ENCODE peak calls at places on chromosomes 7 and 10, in eight cellular contexts. X is stimulated activated CD8-positive, alpha-beta memory T cell treated with anti-CD3 and anti-CD28 coated beads, Interleukin-15, amount 100 ng/mL, for 24 hours; S is T-cell; I is CD4-positive, alpha-beta T cell; D is iPS DF 6.9; R is colonic mucosa; L is thoracic aorta; Z is OCI-M1. W is an unnamed sample.

GRCh38 chr10:117666131-117666530 is 123.6 kb downstream of the EMX2 start:
- DNase-seq in X (no peak), S (no peak), I (no peak), D (no peak), R (no peak), L (no peak), Z (no peak), W (no peak)

GRCh38 chr10:131186547-131187253 is 124.8 kb downstream of the TCERG1L start:
- DNase-seq in X (no peak), S (no peak), I (no peak), D (no peak), R (no peak), L (no peak), Z (no peak), W (no peak)

GRCh38 chr10:16314259-16314658 is 122.6 kb upstream of the PTER start:
- DNase-seq in X (no peak), S (no peak), I (no peak), D (peak), R (no peak), L (no peak), Z (no peak), W (no peak)

GRCh38 chr7:106623846-106624245 is 37.1 kb downstream of the CCDC71L start:
- DNase-seq in X (no peak), S (no peak), I (no peak), D (no peak), R (no peak), L (no peak), Z (no peak), W (no peak)

GRCh38 chr10:33106767-33107166 is 148.7 kb upstream of the ITGB1 start:
- DNase-seq in X (no peak), S (no peak), I (no peak), D (no peak), R (no peak), L (no peak), Z (no peak), W (no peak)

GRCh38 chr10:131872837-131873375 is 27.9 kb upstream of the PPP2R2D start:
- DNase-seq in X (no peak), S (no peak), I (no peak), D (no peak), R (no peak), L (no peak), Z (no peak), W (no peak)

GRCh38 chr7:7554021-7554432 is 12.7 kb upstream of the MIOS start:
- DNase-seq in X (no peak), S (no peak), I (no peak), D (no peak), R (no peak), L (no peak), Z (no peak), W (no peak)

GRCh38 chr10:24884316-24884715 is 68.1 kb downstream of the PRTFDC1 start:
- DNase-seq in X (no peak), S (no peak), I (no peak), D (no peak), R (no peak), L (no peak), Z (no peak), W (no peak)

GRCh38 chr10:37490266-37490665 is 364.9 kb downstream of the ANKRD30A start:
- DNase-seq in X (no peak), S (no peak), I (no peak), D (no peak), R (no peak), L (no peak), Z (no peak), W (no peak)

GRCh38 chr7:108072739-108073138 is 57.4 kb downstream of the LAMB4 start:
- DNase-seq in X (no peak), S (no peak), I (no peak), D (no peak), R (no peak), L (no peak), Z (no peak), W (no peak)

GRCh38 chr7:100604976-100605911 is 3.1 kb downstream of the PCOLCE start:
- DNase-seq in X (no peak), S (peak), I (no peak), D (no peak), R (peak), L (no peak), Z (no peak), W (no peak)

GRCh38 chr7:29957521-29957920 is 32.1 kb downstream of the SCRN1 start:
- DNase-seq in X (no peak), S (no peak), I (no peak), D (no peak), R (no peak), L (no peak), Z (no peak), W (no peak)

GRCh38 chr10:132407846-132408278 is 10.9 kb downstream of the PWWP2B start:
- DNase-seq in X (no peak), S (no peak), I (no peak), D (no peak), R (peak), L (no peak), Z (no peak), W (no peak)

GRCh38 chr7:54985405-54986360 is 33.1 kb upstream of the EGFR start:
- DNase-seq in X (no peak), S (no peak), I (no peak), D (no peak), R (no peak), L (no peak), Z (no peak), W (no peak)

GRCh38 chr10:28020080-28020860 is 21.4 kb upstream of the ODAD2 start:
- DNase-seq in X (no peak), S (no peak), I (no peak), D (no peak), R (no peak), L (no peak), Z (no peak), W (no peak)

GRCh38 chr10:110389250-110389649 is 84.5 kb upstream of the SMNDC1 start:
- DNase-seq in X (no peak), S (no peak), I (no peak), D (no peak), R (no peak), L (no peak), Z (no peak), W (no peak)

GRCh38 chr10:11881477-11882417 is 58.6 kb downstream of the PROSER2 start:
- DNase-seq in X (no peak), S (no peak), I (no peak), D (no peak), R (no peak), L (no peak), Z (no peak), W (no peak)

GRCh38 chr10:102813734-102814455 is 23.3 kb downstream of the CYP17A1 start:
- DNase-seq in X (no peak), S (no peak), I (no peak), D (no peak), R (peak), L (no peak), Z (no peak), W (no peak)

GRCh38 chr10:67665491-67665890 is 30.5 kb downstream of the CTNNA3 start:
- DNase-seq in X (no peak), S (no peak), I (no peak), D (no peak), R (no peak), L (no peak), Z (peak), W (no peak)

GRCh38 chr10:25017661-25018060 is 1.2 kb downstream of the THNSL1 start:
- DNase-seq in X (no peak), S (no peak), I (no peak), D (no peak), R (no peak), L (no peak), Z (peak), W (no peak)

GRCh38 chr7:146136357-146136875 is 19.8 kb downstream of the CNTNAP2 start:
- DNase-seq in X (no peak), S (no peak), I (no peak), D (no peak), R (no peak), L (no peak), Z (no peak), W (no peak)

GRCh38 chr10:8047452-8048280 is 6.8 kb upstream of the GATA3 start:
- DNase-seq in X (no peak), S (no peak), I (no peak), D (no peak), R (no peak), L (no peak), Z (no peak), W (no peak)

GRCh38 chr10:81136261-81136660 is 598.6 kb downstream of the SH2D4B start:
- DNase-seq in X (no peak), S (no peak), I (no peak), D (no peak), R (no peak), L (no peak), Z (no peak), W (no peak)

GRCh38 chr10:97759157-97759980 is 12.4 kb downstream of the SFRP5 start:
- DNase-seq in X (no peak), S (no peak), I (peak), D (peak), R (peak), L (no peak), Z (peak), W (peak)

GRCh38 chr7:31493714-31494181 is 20.1 kb upstream of the ITPRID1 start:
- DNase-seq in X (no peak), S (no peak), I (no peak), D (peak), R (peak), L (no peak), Z (peak), W (no peak)

GRCh38 chr10:1107679-1108078 is 51.5 kb downstream of the WDR37 start:
- DNase-seq in X (no peak), S (no peak), I (no peak), D (no peak), R (peak), L (no peak), Z (no peak), W (no peak)

GRCh38 chr7:70417061-70417655 is 714.8 kb upstream of the GALNT17 start:
- DNase-seq in X (no peak), S (no peak), I (no peak), D (no peak), R (no peak), L (no peak), Z (no peak), W (no peak)

GRCh38 chr7:101875215-101875846 is 57.9 kb downstream of the CUX1 start:
- DNase-seq in X (no peak), S (no peak), I (no peak), D (no peak), R (no peak), L (no peak), Z (no peak), W (no peak)

GRCh38 chr10:18618995-18619394 is 32.4 kb downstream of the NSUN6 start:
- DNase-seq in X (no peak), S (no peak), I (no peak), D (no peak), R (no peak), L (no peak), Z (no peak), W (no peak)

GRCh38 chr10:130728531-130729215 is 582.8 kb downstream of the TCERG1L start:
- DNase-seq in X (no peak), S (no peak), I (no peak), D (no peak), R (no peak), L (no peak), Z (no peak), W (no peak)

GRCh38 chr10:126104767-126105166 is 208.4 kb downstream of the FANK1 start:
- DNase-seq in X (no peak), S (no peak), I (no peak), D (no peak), R (no peak), L (no peak), Z (peak), W (no peak)

GRCh38 chr7:26681819-26682418 is 182.5 kb downstream of the SKAP2 start:
- DNase-seq in X (no peak), S (no peak), I (no peak), D (no peak), R (no peak), L (no peak), Z (peak), W (peak)

GRCh38 chr7:158442260-158442659 is 145.4 kb downstream of the PTPRN2 start:
- DNase-seq in X (no peak), S (no peak), I (no peak), D (no peak), R (no peak), L (no peak), Z (no peak), W (no peak)

GRCh38 chr7:135924302-135924701 is 52.9 kb downstream of the MTPN start:
- DNase-seq in X (no peak), S (no peak), I (no peak), D (no peak), R (no peak), L (no peak), Z (no peak), W (no peak)

GRCh38 chr10:71685554-71686202 is 33.9 kb downstream of the C10orf105 start:
- DNase-seq in X (no peak), S (no peak), I (no peak), D (no peak), R (no peak), L (no peak), Z (no peak), W (no peak)

GRCh38 chr7:100095704-100096103 is 5.5 kb downstream of the MCM7 start:
- DNase-seq in X (no peak), S (no peak), I (no peak), D (no peak), R (no peak), L (no peak), Z (no peak), W (no peak)

GRCh38 chr10:95454356-95454755 is 106.8 kb downstream of the SORBS1 start:
- DNase-seq in X (no peak), S (no peak), I (no peak), D (no peak), R (no peak), L (no peak), Z (no peak), W (no peak)